ENCODE peak calls at places on chromosomes 2 and 18, in nine cellular contexts. One of them, this sample, is unnamed.

GRCh38 chr2:237864940-237865622 is 5.7 kb downstream of the RAMP1 start:
- DNase-seq in H54: peak; percentile 89
- DNase-seq in fibroblast of mammary gland: no peak
- DNase-seq in spleen: no peak
- DNase-seq in astrocyte of the hippocampus: peak; percentile 79
- DNase-seq in cardiac fibroblast: peak; percentile 45
- DNase-seq in lower leg skin: no peak
- DNase-seq in T1000: no peak
- DNase-seq in iPS DF 6.9: no peak
- DNase-seq in this sample: peak; percentile 34

GRCh38 chr2:171963198-171963597 is 36.6 kb upstream of the METAP1D start:
- DNase-seq in cardiac fibroblast: no peak
- DNase-seq in fibroblast of mammary gland: no peak
- DNase-seq in spleen: no peak
- DNase-seq in T1000: no peak
- DNase-seq in lower leg skin: no peak
- DNase-seq in H54: no peak
- DNase-seq in astrocyte of the hippocampus: no peak
- DNase-seq in iPS DF 6.9: no peak
- DNase-seq in this sample: no peak

GRCh38 chr2:214484239-214484638 is 73.4 kb downstream of the VWC2L start:
- DNase-seq in H54: no peak
- DNase-seq in cardiac fibroblast: no peak
- DNase-seq in T1000: no peak
- DNase-seq in spleen: no peak
- DNase-seq in lower leg skin: no peak
- DNase-seq in iPS DF 6.9: no peak
- DNase-seq in fibroblast of mammary gland: no peak
- DNase-seq in astrocyte of the hippocampus: peak; percentile 72
- DNase-seq in this sample: no peak

GRCh38 chr2:6454286-6454990 is 411.3 kb downstream of the CMPK2 start:
- DNase-seq in cardiac fibroblast: no peak
- DNase-seq in fibroblast of mammary gland: no peak
- DNase-seq in iPS DF 6.9: no peak
- DNase-seq in astrocyte of the hippocampus: no peak
- DNase-seq in T1000: no peak
- DNase-seq in spleen: no peak
- DNase-seq in lower leg skin: no peak
- DNase-seq in H54: no peak
- DNase-seq in this sample: no peak

GRCh38 chr2:108927936-108928659 is 60.9 kb downstream of the EDAR start:
- DNase-seq in lower leg skin: no peak
- DNase-seq in fibroblast of mammary gland: peak; percentile 58
- DNase-seq in astrocyte of the hippocampus: peak; percentile 75
- DNase-seq in T1000: peak; percentile 13
- DNase-seq in H54: peak; percentile 38
- DNase-seq in iPS DF 6.9: peak; percentile 33
- DNase-seq in cardiac fibroblast: peak; percentile 68
- DNase-seq in spleen: peak; percentile 50
- DNase-seq in this sample: peak; percentile 41

GRCh38 chr2:149561309-149561926 is 26.2 kb downstream of the MMADHC start:
- DNase-seq in cardiac fibroblast: peak; percentile 56
- DNase-seq in lower leg skin: no peak
- DNase-seq in H54: no peak
- DNase-seq in spleen: no peak
- DNase-seq in iPS DF 6.9: no peak
- DNase-seq in astrocyte of the hippocampus: peak; percentile 60
- DNase-seq in T1000: no peak
- DNase-seq in fibroblast of mammary gland: peak; percentile 40
- DNase-seq in this sample: peak; percentile 32

GRCh38 chr18:50285631-50286321 is 1.7 kb downstream of the CXXC1 start:
- DNase-seq in fibroblast of mammary gland: no peak
- DNase-seq in lower leg skin: no peak
- DNase-seq in astrocyte of the hippocampus: no peak
- DNase-seq in iPS DF 6.9: no peak
- DNase-seq in H54: no peak
- DNase-seq in T1000: no peak
- DNase-seq in spleen: peak; percentile 84
- DNase-seq in cardiac fibroblast: no peak
- DNase-seq in this sample: no peak

GRCh38 chr2:37629529-37629928 is 41.9 kb downstream of the CDC42EP3 start:
- DNase-seq in cardiac fibroblast: peak; percentile 81
- DNase-seq in T1000: no peak
- DNase-seq in iPS DF 6.9: no peak
- DNase-seq in H54: no peak
- DNase-seq in spleen: no peak
- DNase-seq in lower leg skin: no peak
- DNase-seq in fibroblast of mammary gland: peak; percentile 92
- DNase-seq in astrocyte of the hippocampus: no peak
- DNase-seq in this sample: peak; percentile 85

GRCh38 chr2:233492738-233493137 is 73.8 kb downstream of the USP40 start:
- DNase-seq in cardiac fibroblast: no peak
- DNase-seq in H54: no peak
- DNase-seq in iPS DF 6.9: no peak
- DNase-seq in fibroblast of mammary gland: no peak
- DNase-seq in astrocyte of the hippocampus: no peak
- DNase-seq in lower leg skin: no peak
- DNase-seq in T1000: no peak
- DNase-seq in spleen: no peak
- DNase-seq in this sample: no peak

GRCh38 chr2:189221811-189222210 is 42.2 kb upstream of the COL5A2 start:
- DNase-seq in T1000: no peak
- DNase-seq in spleen: no peak
- DNase-seq in astrocyte of the hippocampus: no peak
- DNase-seq in lower leg skin: no peak
- DNase-seq in cardiac fibroblast: peak; percentile 76
- DNase-seq in fibroblast of mammary gland: peak; percentile 70
- DNase-seq in H54: no peak
- DNase-seq in iPS DF 6.9: no peak
- DNase-seq in this sample: peak; percentile 59

GRCh38 chr2:142325870-142326269 is 195.1 kb upstream of the LRP1B start:
- DNase-seq in T1000: no peak
- DNase-seq in fibroblast of mammary gland: no peak
- DNase-seq in lower leg skin: no peak
- DNase-seq in H54: no peak
- DNase-seq in iPS DF 6.9: no peak
- DNase-seq in spleen: no peak
- DNase-seq in cardiac fibroblast: no peak
- DNase-seq in astrocyte of the hippocampus: no peak
- DNase-seq in this sample: no peak

GRCh38 chr2:59754336-59754735 is 799.1 kb downstream of the BCL11A start:
- DNase-seq in spleen: no peak
- DNase-seq in T1000: no peak
- DNase-seq in cardiac fibroblast: no peak
- DNase-seq in H54: no peak
- DNase-seq in astrocyte of the hippocampus: no peak
- DNase-seq in lower leg skin: no peak
- DNase-seq in iPS DF 6.9: peak; percentile 27
- DNase-seq in fibroblast of mammary gland: no peak
- DNase-seq in this sample: no peak

GRCh38 chr2:1564506-1564905 is 151.2 kb downstream of the TPO start:
- DNase-seq in fibroblast of mammary gland: no peak
- DNase-seq in cardiac fibroblast: no peak
- DNase-seq in astrocyte of the hippocampus: no peak
- DNase-seq in T1000: no peak
- DNase-seq in H54: no peak
- DNase-seq in iPS DF 6.9: no peak
- DNase-seq in spleen: peak; percentile 76
- DNase-seq in lower leg skin: no peak
- DNase-seq in this sample: no peak

GRCh38 chr2:10285578-10286198 is 17.0 kb upstream of the HPCAL1 start:
- DNase-seq in T1000: peak; percentile 51
- DNase-seq in spleen: peak; percentile 88
- DNase-seq in fibroblast of mammary gland: peak; percentile 40
- DNase-seq in cardiac fibroblast: peak; percentile 27
- DNase-seq in astrocyte of the hippocampus: peak; percentile 83
- DNase-seq in lower leg skin: peak; percentile 66
- DNase-seq in iPS DF 6.9: no peak
- DNase-seq in H54: peak; percentile 86
- DNase-seq in this sample: peak; percentile 89

GRCh38 chr2:168194784-168195522 is 52.4 kb downstream of the STK39 start:
- DNase-seq in T1000: no peak
- DNase-seq in cardiac fibroblast: no peak
- DNase-seq in lower leg skin: no peak
- DNase-seq in iPS DF 6.9: no peak
- DNase-seq in spleen: peak; percentile 79
- DNase-seq in astrocyte of the hippocampus: no peak
- DNase-seq in fibroblast of mammary gland: peak; percentile 70
- DNase-seq in H54: no peak
- DNase-seq in this sample: no peak

GRCh38 chr2:157443795-157444642 is at the start of gene CYTIP:
- DNase-seq in T1000: no peak
- DNase-seq in lower leg skin: peak; percentile 54
- DNase-seq in iPS DF 6.9: no peak
- DNase-seq in astrocyte of the hippocampus: no peak
- DNase-seq in spleen: peak; percentile 85
- DNase-seq in fibroblast of mammary gland: no peak
- DNase-seq in H54: no peak
- DNase-seq in cardiac fibroblast: no peak
- DNase-seq in this sample: peak; percentile 64

GRCh38 chr2:98479959-98480524 is 35.4 kb downstream of the INPP4A start:
- DNase-seq in lower leg skin: no peak
- DNase-seq in fibroblast of mammary gland: peak; percentile 90
- DNase-seq in cardiac fibroblast: peak; percentile 53
- DNase-seq in astrocyte of the hippocampus: peak; percentile 84
- DNase-seq in T1000: peak; percentile 79
- DNase-seq in spleen: peak; percentile 79
- DNase-seq in iPS DF 6.9: no peak
- DNase-seq in H54: peak; percentile 74
- DNase-seq in this sample: peak; percentile 37

GRCh38 chr2:135473567-135473966 is 57.5 kb downstream of the ZRANB3 start:
- DNase-seq in cardiac fibroblast: peak; percentile 55
- DNase-seq in H54: no peak
- DNase-seq in T1000: no peak
- DNase-seq in fibroblast of mammary gland: peak; percentile 17
- DNase-seq in spleen: no peak
- DNase-seq in astrocyte of the hippocampus: peak; percentile 25
- DNase-seq in lower leg skin: no peak
- DNase-seq in iPS DF 6.9: peak; percentile 4
- DNase-seq in this sample: peak; percentile 19

GRCh38 chr2:101519173-101519492 is 44.2 kb upstream of the RFX8 start:
- DNase-seq in cardiac fibroblast: no peak
- DNase-seq in spleen: no peak
- DNase-seq in fibroblast of mammary gland: no peak
- DNase-seq in T1000: no peak
- DNase-seq in iPS DF 6.9: no peak
- DNase-seq in astrocyte of the hippocampus: no peak
- DNase-seq in lower leg skin: no peak
- DNase-seq in H54: no peak
- DNase-seq in this sample: no peak

GRCh38 chr2:190838492-190838910 is 42.1 kb upstream of the GLS start:
- DNase-seq in H54: no peak
- DNase-seq in cardiac fibroblast: peak; percentile 61
- DNase-seq in fibroblast of mammary gland: peak; percentile 80
- DNase-seq in T1000: peak; percentile 23
- DNase-seq in lower leg skin: no peak
- DNase-seq in astrocyte of the hippocampus: peak; percentile 84
- DNase-seq in iPS DF 6.9: no peak
- DNase-seq in spleen: no peak
- DNase-seq in this sample: peak; percentile 96

GRCh38 chr2:195202163-195202845 is 454.7 kb upstream of the SLC39A10 start:
- DNase-seq in iPS DF 6.9: no peak
- DNase-seq in cardiac fibroblast: no peak
- DNase-seq in H54: peak; percentile 7
- DNase-seq in fibroblast of mammary gland: peak; percentile 6
- DNase-seq in astrocyte of the hippocampus: peak; percentile 4
- DNase-seq in T1000: no peak
- DNase-seq in lower leg skin: no peak
- DNase-seq in spleen: no peak
- DNase-seq in this sample: peak; percentile 77

GRCh38 chr18:2451556-2451955 is 119.7 kb downstream of the METTL4 start:
- DNase-seq in lower leg skin: no peak
- DNase-seq in astrocyte of the hippocampus: no peak
- DNase-seq in cardiac fibroblast: no peak
- DNase-seq in spleen: no peak
- DNase-seq in fibroblast of mammary gland: no peak
- DNase-seq in H54: no peak
- DNase-seq in iPS DF 6.9: no peak
- DNase-seq in T1000: no peak
- DNase-seq in this sample: no peak

GRCh38 chr2:234966340-234966739 is 14.5 kb downstream of the SH3BP4 start:
- DNase-seq in H54: no peak
- DNase-seq in cardiac fibroblast: no peak
- DNase-seq in T1000: no peak
- DNase-seq in spleen: no peak
- DNase-seq in astrocyte of the hippocampus: no peak
- DNase-seq in fibroblast of mammary gland: no peak
- DNase-seq in iPS DF 6.9: no peak
- DNase-seq in lower leg skin: no peak
- DNase-seq in this sample: no peak

GRCh38 chr2:47198985-47199451 is 43.9 kb upstream of the STPG4 start:
- DNase-seq in fibroblast of mammary gland: peak; percentile 93
- DNase-seq in cardiac fibroblast: peak; percentile 95
- DNase-seq in lower leg skin: no peak
- DNase-seq in spleen: no peak
- DNase-seq in astrocyte of the hippocampus: peak; percentile 97
- DNase-seq in iPS DF 6.9: no peak
- DNase-seq in T1000: peak; percentile 84
- DNase-seq in H54: peak; percentile 69
- DNase-seq in this sample: peak; percentile 99

GRCh38 chr2:189633392-189633811 is 27.9 kb upstream of the ASNSD1 start:
- DNase-seq in H54: no peak
- DNase-seq in cardiac fibroblast: peak; percentile 51
- DNase-seq in lower leg skin: no peak
- DNase-seq in T1000: no peak
- DNase-seq in spleen: no peak
- DNase-seq in fibroblast of mammary gland: peak; percentile 46
- DNase-seq in astrocyte of the hippocampus: no peak
- DNase-seq in iPS DF 6.9: no peak
- DNase-seq in this sample: no peak

GRCh38 chr2:204776781-204777559 is 231.7 kb downstream of the PARD3B start:
- DNase-seq in lower leg skin: no peak
- DNase-seq in iPS DF 6.9: no peak
- DNase-seq in spleen: no peak
- DNase-seq in fibroblast of mammary gland: peak; percentile 38
- DNase-seq in astrocyte of the hippocampus: peak; percentile 13
- DNase-seq in cardiac fibroblast: peak; percentile 9
- DNase-seq in T1000: no peak
- DNase-seq in H54: no peak
- DNase-seq in this sample: no peak

GRCh38 chr2:237195396-237196119 is 109.9 kb downstream of the COPS8 start:
- DNase-seq in fibroblast of mammary gland: no peak
- DNase-seq in spleen: no peak
- DNase-seq in iPS DF 6.9: no peak
- DNase-seq in T1000: no peak
- DNase-seq in cardiac fibroblast: no peak
- DNase-seq in lower leg skin: peak; percentile 3
- DNase-seq in astrocyte of the hippocampus: no peak
- DNase-seq in H54: no peak
- DNase-seq in this sample: peak; percentile 58

GRCh38 chr2:206045251-206045650 is 40.7 kb downstream of the INO80D start:
- DNase-seq in iPS DF 6.9: no peak
- DNase-seq in T1000: no peak
- DNase-seq in lower leg skin: no peak
- DNase-seq in spleen: no peak
- DNase-seq in astrocyte of the hippocampus: no peak
- DNase-seq in fibroblast of mammary gland: peak; percentile 8
- DNase-seq in cardiac fibroblast: no peak
- DNase-seq in H54: no peak
- DNase-seq in this sample: peak; percentile 15

GRCh38 chr2:179226203-179226960 is 38.2 kb downstream of the SESTD1 start:
- DNase-seq in T1000: no peak
- DNase-seq in fibroblast of mammary gland: no peak
- DNase-seq in cardiac fibroblast: no peak
- DNase-seq in astrocyte of the hippocampus: no peak
- DNase-seq in lower leg skin: no peak
- DNase-seq in spleen: no peak
- DNase-seq in iPS DF 6.9: no peak
- DNase-seq in H54: no peak
- DNase-seq in this sample: no peak

GRCh38 chr2:65313126-65313953 is 85.7 kb downstream of the ACTR2 start:
- DNase-seq in fibroblast of mammary gland: no peak
- DNase-seq in H54: no peak
- DNase-seq in T1000: no peak
- DNase-seq in cardiac fibroblast: no peak
- DNase-seq in astrocyte of the hippocampus: no peak
- DNase-seq in iPS DF 6.9: no peak
- DNase-seq in lower leg skin: no peak
- DNase-seq in spleen: no peak
- DNase-seq in this sample: no peak

GRCh38 chr2:109208071-109208950 is 79.3 kb downstream of the SH3RF3 start:
- DNase-seq in spleen: no peak
- DNase-seq in H54: no peak
- DNase-seq in fibroblast of mammary gland: peak; percentile 88
- DNase-seq in lower leg skin: no peak
- DNase-seq in astrocyte of the hippocampus: no peak
- DNase-seq in iPS DF 6.9: no peak
- DNase-seq in T1000: no peak
- DNase-seq in cardiac fibroblast: peak; percentile 35
- DNase-seq in this sample: peak; percentile 76